ENCODE peak calls at places on chromosomes 2 and 18, in seven cellular contexts. O is NCI-H1105 treated with DMSO at 0.1 percent for 48 hours, K is EL, C is kidney, E is ascending aorta, V is caudate nucleus, F is EH. Y is an unnamed sample.

GRCh38 chr18:56935531-56936040 is 211.3 kb upstream of the BOD1L2 start:
- DNase-seq in O (no peak), K (no peak), C (no peak), E (no peak), V (no peak), F (no peak), Y (no peak)

GRCh38 chr2:39455826-39456225 is 18.7 kb upstream of the MAP4K3 start:
- DNase-seq in O (no peak), K (peak; percentile 72), C (no peak), E (no peak), V (no peak), F (peak; percentile 64), Y (no peak)

GRCh38 chr2:168699834-168700417 is 102.5 kb upstream of the NOSTRIN start:
- DNase-seq in O (peak; percentile 8), K (peak; percentile 69), C (peak; percentile 97), E (no peak), V (no peak), F (peak; percentile 78), Y (peak; percentile 37)

GRCh38 chr2:189534854-189535253 is 45.7 kb downstream of the SLC40A1 start:
- DNase-seq in O (no peak), K (peak; percentile 65), C (no peak), E (no peak), V (no peak), F (peak; percentile 70), Y (no peak)

GRCh38 chr2:234710066-234710465 is 213.2 kb upstream of the ARL4C start:
- DNase-seq in O (no peak), K (no peak), C (no peak), E (no peak), V (no peak), F (no peak), Y (no peak)

GRCh38 chr18:27602092-27602491 is 417.0 kb upstream of the CHST9 start:
- DNase-seq in O (no peak), K (no peak), C (no peak), E (no peak), V (no peak), F (no peak), Y (no peak)

GRCh38 chr2:186365406-186365805 is 120.7 kb upstream of the ZC3H15 start:
- DNase-seq in O (no peak), K (peak; percentile 13), C (no peak), E (no peak), V (no peak), F (peak; percentile 20), Y (no peak)

GRCh38 chr18:79507076-79507545 is 111.4 kb downstream of the NFATC1 start:
- DNase-seq in O (no peak), K (peak; percentile 17), C (peak; percentile 91), E (no peak), V (peak; percentile 44), F (peak; percentile 71), Y (no peak)

GRCh38 chr2:143229411-143229810 is 100.2 kb downstream of the ARHGAP15 start:
- DNase-seq in O (no peak), K (no peak), C (no peak), E (no peak), V (no peak), F (no peak), Y (no peak)

GRCh38 chr18:52236134-52236533 is 103.9 kb upstream of the DCC start:
- DNase-seq in O (no peak), K (no peak), C (no peak), E (no peak), V (no peak), F (no peak), Y (no peak)

GRCh38 chr2:21034972-21035279 is 8.9 kb downstream of the APOB start:
- DNase-seq in O (no peak), K (no peak), C (no peak), E (no peak), V (no peak), F (no peak), Y (no peak)

GRCh38 chr2:191176801-191177438 is 26.1 kb upstream of the STAT4 start:
- DNase-seq in O (no peak), K (no peak), C (no peak), E (no peak), V (no peak), F (no peak), Y (no peak)